ENCODE peak calls at places on chromosomes 13 and 19, in nine cellular contexts. One of them, this sample, is unnamed.
A peak's percentile ranks its signal among the peaks of the same experiment; 100 is the strongest.

GRCh38 chr19:2274937-2275535 is 6.9 kb downstream of the PEAK3 start:
- DNase-seq in SK-N-SH: peak; percentile 89
- DNase-seq in thoracic aorta: no peak
- DNase-seq in sigmoid colon: peak; percentile 83
- DNase-seq in GM12878: no peak
- DNase-seq in lower lobe of right lung: peak; percentile 80
- DNase-seq in A549: peak; percentile 68
- DNase-seq in fibroblast of lung: peak; percentile 53
- DNase-seq in CD4-positive, alpha-beta T cell: peak; percentile 42
- DNase-seq in this sample: peak; percentile 78

GRCh38 chr13:32206097-32206740 is 108.9 kb downstream of the ZAR1L start:
- DNase-seq in GM12878: no peak
- DNase-seq in fibroblast of lung: no peak
- DNase-seq in A549: no peak
- DNase-seq in sigmoid colon: no peak
- DNase-seq in CD4-positive, alpha-beta T cell: no peak
- DNase-seq in lower lobe of right lung: no peak
- DNase-seq in SK-N-SH: no peak
- DNase-seq in thoracic aorta: no peak
- DNase-seq in this sample: no peak

GRCh38 chr13:113506025-113506685 is 15.6 kb upstream of the DCUN1D2 start:
- DNase-seq in A549: no peak
- DNase-seq in thoracic aorta: no peak
- DNase-seq in lower lobe of right lung: no peak
- DNase-seq in sigmoid colon: no peak
- DNase-seq in CD4-positive, alpha-beta T cell: no peak
- DNase-seq in fibroblast of lung: no peak
- DNase-seq in SK-N-SH: no peak
- DNase-seq in GM12878: no peak
- DNase-seq in this sample: no peak

GRCh38 chr19:36719687-36720556 is 32.5 kb downstream of the ZNF567 start:
- DNase-seq in lower lobe of right lung: no peak
- DNase-seq in A549: peak; percentile 59
- DNase-seq in GM12878: no peak
- DNase-seq in fibroblast of lung: peak; percentile 11
- DNase-seq in sigmoid colon: no peak
- DNase-seq in SK-N-SH: no peak
- DNase-seq in thoracic aorta: no peak
- DNase-seq in CD4-positive, alpha-beta T cell: no peak
- DNase-seq in this sample: no peak

GRCh38 chr19:46616631-46617322 is 8.1 kb downstream of the PTGIR start:
- DNase-seq in fibroblast of lung: peak; percentile 80
- DNase-seq in thoracic aorta: no peak
- DNase-seq in CD4-positive, alpha-beta T cell: no peak
- DNase-seq in GM12878: no peak
- DNase-seq in lower lobe of right lung: no peak
- DNase-seq in SK-N-SH: peak; percentile 90
- DNase-seq in sigmoid colon: no peak
- DNase-seq in A549: peak; percentile 77
- DNase-seq in this sample: no peak

GRCh38 chr13:101695870-101696516 is 243.5 kb downstream of the ITGBL1 start:
- DNase-seq in lower lobe of right lung: no peak
- DNase-seq in CD4-positive, alpha-beta T cell: no peak
- DNase-seq in A549: no peak
- DNase-seq in fibroblast of lung: no peak
- DNase-seq in SK-N-SH: no peak
- DNase-seq in GM12878: no peak
- DNase-seq in thoracic aorta: no peak
- DNase-seq in sigmoid colon: no peak
- DNase-seq in this sample: no peak

GRCh38 chr13:99218969-99219368 is 18.3 kb downstream of the UBAC2 start:
- DNase-seq in A549: no peak
- DNase-seq in fibroblast of lung: no peak
- DNase-seq in sigmoid colon: no peak
- DNase-seq in thoracic aorta: no peak
- DNase-seq in SK-N-SH: no peak
- DNase-seq in GM12878: peak; percentile 62
- DNase-seq in CD4-positive, alpha-beta T cell: peak; percentile 49
- DNase-seq in lower lobe of right lung: no peak
- DNase-seq in this sample: no peak

GRCh38 chr13:21470785-21471184 is 11.7 kb upstream of the ZDHHC20 start:
- DNase-seq in GM12878: no peak
- DNase-seq in thoracic aorta: no peak
- DNase-seq in fibroblast of lung: no peak
- DNase-seq in CD4-positive, alpha-beta T cell: no peak
- DNase-seq in sigmoid colon: no peak
- DNase-seq in lower lobe of right lung: no peak
- DNase-seq in A549: no peak
- DNase-seq in SK-N-SH: no peak
- DNase-seq in this sample: no peak

GRCh38 chr19:42048992-42049391 is 21.0 kb downstream of the GRIK5 start:
- DNase-seq in CD4-positive, alpha-beta T cell: no peak
- DNase-seq in thoracic aorta: no peak
- DNase-seq in GM12878: no peak
- DNase-seq in SK-N-SH: no peak
- DNase-seq in sigmoid colon: no peak
- DNase-seq in A549: no peak
- DNase-seq in fibroblast of lung: no peak
- DNase-seq in lower lobe of right lung: no peak
- DNase-seq in this sample: no peak

GRCh38 chr19:42193706-42194105 is 23.8 kb downstream of the DEDD2 start:
- DNase-seq in GM12878: no peak
- DNase-seq in sigmoid colon: no peak
- DNase-seq in A549: no peak
- DNase-seq in CD4-positive, alpha-beta T cell: no peak
- DNase-seq in thoracic aorta: no peak
- DNase-seq in lower lobe of right lung: no peak
- DNase-seq in SK-N-SH: no peak
- DNase-seq in fibroblast of lung: peak; percentile 42
- DNase-seq in this sample: no peak

GRCh38 chr19:1825909-1826556 is 14.0 kb upstream of the ATP8B3 start:
- DNase-seq in SK-N-SH: peak; percentile 97
- DNase-seq in sigmoid colon: peak; percentile 88
- DNase-seq in GM12878: no peak
- DNase-seq in lower lobe of right lung: peak; percentile 81
- DNase-seq in CD4-positive, alpha-beta T cell: peak; percentile 71
- DNase-seq in A549: peak; percentile 62
- DNase-seq in fibroblast of lung: peak; percentile 47
- DNase-seq in thoracic aorta: no peak
- DNase-seq in this sample: peak; percentile 47

GRCh38 chr13:24675806-24676570 is 4.2 kb upstream of the ATP12A start:
- DNase-seq in SK-N-SH: no peak
- DNase-seq in thoracic aorta: no peak
- DNase-seq in CD4-positive, alpha-beta T cell: no peak
- DNase-seq in lower lobe of right lung: no peak
- DNase-seq in fibroblast of lung: no peak
- DNase-seq in GM12878: no peak
- DNase-seq in sigmoid colon: no peak
- DNase-seq in A549: no peak
- DNase-seq in this sample: no peak

GRCh38 chr19:58196911-58197616 is 14.2 kb downstream of the ZNF274 start:
- DNase-seq in CD4-positive, alpha-beta T cell: no peak
- DNase-seq in A549: peak; percentile 62
- DNase-seq in lower lobe of right lung: no peak
- DNase-seq in sigmoid colon: no peak
- DNase-seq in GM12878: no peak
- DNase-seq in SK-N-SH: no peak
- DNase-seq in fibroblast of lung: peak; percentile 36
- DNase-seq in thoracic aorta: no peak
- DNase-seq in this sample: peak; percentile 35

GRCh38 chr19:38321646-38322323 is 2.1 kb downstream of the KCNK6 start:
- DNase-seq in sigmoid colon: peak; percentile 98
- DNase-seq in fibroblast of lung: peak; percentile 46
- DNase-seq in A549: no peak
- DNase-seq in SK-N-SH: no peak
- DNase-seq in thoracic aorta: no peak
- DNase-seq in CD4-positive, alpha-beta T cell: no peak
- DNase-seq in GM12878: no peak
- DNase-seq in lower lobe of right lung: no peak
- DNase-seq in this sample: no peak

GRCh38 chr13:27923794-27924528 is 4.2 kb downstream of the PDX1 start:
- DNase-seq in sigmoid colon: no peak
- DNase-seq in lower lobe of right lung: no peak
- DNase-seq in CD4-positive, alpha-beta T cell: no peak
- DNase-seq in thoracic aorta: no peak
- DNase-seq in SK-N-SH: no peak
- DNase-seq in GM12878: no peak
- DNase-seq in A549: no peak
- DNase-seq in fibroblast of lung: no peak
- DNase-seq in this sample: no peak
- H3K9me3 ChIP-seq in sigmoid colon: no peaks in the 10 kb centered on the region
- H3K9me3 ChIP-seq in lower lobe of right lung: no peaks in the 10 kb centered on the region
- H3K9me3 ChIP-seq in CD4-positive, alpha-beta T cell: no peaks in the 10 kb centered on the region
- H3K9me3 ChIP-seq in thoracic aorta: no peaks in the 10 kb centered on the region
- H3K9me3 ChIP-seq in SK-N-SH: no peaks in the 10 kb centered on the region
- H3K9me3 ChIP-seq in GM12878: peaks cover 2% of the 10 kb centered on the region
- H3K9me3 ChIP-seq in A549: no peaks in the 10 kb centered on the region
- H3K9me3 ChIP-seq in fibroblast of lung: no peaks in the 10 kb centered on the region
- H3K9me3 ChIP-seq in this sample: no peaks in the 10 kb centered on the region

DNA sequence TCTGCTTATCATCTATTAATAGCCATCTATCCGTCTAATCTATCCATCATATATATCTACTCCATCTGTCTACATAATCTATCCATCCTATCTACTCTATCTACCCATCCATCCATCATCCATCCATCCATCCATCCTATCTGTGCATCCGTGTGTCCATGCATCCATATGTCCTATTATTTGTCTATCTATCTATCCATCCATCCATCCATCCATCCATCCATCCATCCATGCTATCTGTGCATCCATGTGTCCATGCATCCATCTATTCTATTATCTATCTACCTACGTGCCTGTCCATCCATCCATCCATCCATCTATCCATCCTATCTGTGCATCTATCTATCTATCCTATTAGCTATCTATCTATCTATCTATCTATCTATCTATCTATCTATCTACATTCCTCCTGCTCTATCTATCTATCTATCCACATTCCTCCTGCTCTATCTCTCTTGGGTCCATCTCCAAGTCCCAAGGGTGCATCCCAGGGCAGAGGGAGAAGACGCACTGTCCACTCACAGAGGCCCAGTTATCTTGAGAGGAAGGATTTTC is 1.9 kb downstream of the CYP4F2 start:
- DNase-seq in lower lobe of right lung: no peak
- DNase-seq in thoracic aorta: no peak
- DNase-seq in CD4-positive, alpha-beta T cell: no peak
- DNase-seq in GM12878: no peak
- DNase-seq in SK-N-SH: no peak
- DNase-seq in A549: no peak
- DNase-seq in fibroblast of lung: no peak
- DNase-seq in sigmoid colon: no peak
- DNase-seq in this sample: no peak
- H3K9me3 ChIP-seq in lower lobe of right lung: no peaks in the 10 kb centered on the region
- H3K9me3 ChIP-seq in thoracic aorta: no peaks in the 10 kb centered on the region
- H3K9me3 ChIP-seq in CD4-positive, alpha-beta T cell: no peaks in the 10 kb centered on the region
- H3K9me3 ChIP-seq in GM12878: no peaks in the 10 kb centered on the region
- H3K9me3 ChIP-seq in SK-N-SH: no peaks in the 10 kb centered on the region
- H3K9me3 ChIP-seq in A549: no peaks in the 10 kb centered on the region
- H3K9me3 ChIP-seq in fibroblast of lung: no peaks in the 10 kb centered on the region
- H3K9me3 ChIP-seq in sigmoid colon: no peaks in the 10 kb centered on the region
- H3K9me3 ChIP-seq in this sample: no peaks in the 10 kb centered on the region

DNA sequence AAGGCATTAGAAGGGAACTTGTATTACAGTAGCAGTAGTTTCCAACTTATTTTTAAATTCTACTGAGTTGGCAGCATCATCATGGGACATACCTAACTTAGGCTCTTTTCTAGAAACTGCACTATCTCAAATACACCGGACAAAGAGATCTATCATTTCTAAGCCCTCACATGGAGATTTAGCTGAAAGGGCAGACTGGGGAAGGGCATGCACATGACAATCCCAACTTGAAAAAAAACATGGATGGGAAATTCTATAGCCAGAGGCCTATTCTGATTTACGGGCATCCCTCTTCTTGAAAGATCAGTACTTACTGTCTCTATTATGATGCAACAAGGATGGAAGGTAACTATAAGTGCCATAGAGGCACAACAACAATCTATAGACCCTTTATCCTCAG is 1328.6 kb downstream of the UQCRFS1 start:
- DNase-seq in CD4-positive, alpha-beta T cell: no peak
- DNase-seq in SK-N-SH: no peak
- DNase-seq in sigmoid colon: no peak
- DNase-seq in A549: no peak
- DNase-seq in thoracic aorta: no peak
- DNase-seq in GM12878: no peak
- DNase-seq in fibroblast of lung: no peak
- DNase-seq in lower lobe of right lung: no peak
- DNase-seq in this sample: no peak
- H3K9me3 ChIP-seq in CD4-positive, alpha-beta T cell: peaks cover 6% of the 10 kb centered on the region
- H3K9me3 ChIP-seq in SK-N-SH: no peaks in the 10 kb centered on the region
- H3K9me3 ChIP-seq in sigmoid colon: no peaks in the 10 kb centered on the region
- H3K9me3 ChIP-seq in A549: peaks cover 38% of the 10 kb centered on the region
- H3K9me3 ChIP-seq in thoracic aorta: no peaks in the 10 kb centered on the region
- H3K9me3 ChIP-seq in GM12878: no peaks in the 10 kb centered on the region
- H3K9me3 ChIP-seq in fibroblast of lung: no peaks in the 10 kb centered on the region
- H3K9me3 ChIP-seq in lower lobe of right lung: no peaks in the 10 kb centered on the region
- H3K9me3 ChIP-seq in this sample: no peaks in the 10 kb centered on the region

GRCh38 chr13:30398601-30399072 is 23.7 kb upstream of the UBE2L5 start:
- DNase-seq in fibroblast of lung: peak; percentile 32
- DNase-seq in lower lobe of right lung: no peak
- DNase-seq in SK-N-SH: no peak
- DNase-seq in thoracic aorta: no peak
- DNase-seq in CD4-positive, alpha-beta T cell: no peak
- DNase-seq in sigmoid colon: no peak
- DNase-seq in GM12878: no peak
- DNase-seq in A549: no peak
- DNase-seq in this sample: no peak

GRCh38 chr13:30395192-30396158 is 26.8 kb upstream of the UBE2L5 start:
- DNase-seq in A549: peak; percentile 88
- DNase-seq in thoracic aorta: peak; percentile 75
- DNase-seq in sigmoid colon: peak; percentile 99
- DNase-seq in SK-N-SH: peak; percentile 67
- DNase-seq in CD4-positive, alpha-beta T cell: peak; percentile 63
- DNase-seq in lower lobe of right lung: peak; percentile 96
- DNase-seq in GM12878: peak; percentile 60
- DNase-seq in fibroblast of lung: peak; percentile 91
- DNase-seq in this sample: peak; percentile 75

GRCh38 chr13:30400376-30400775 is 21.9 kb upstream of the UBE2L5 start:
- DNase-seq in thoracic aorta: no peak
- DNase-seq in SK-N-SH: no peak
- DNase-seq in A549: no peak
- DNase-seq in lower lobe of right lung: no peak
- DNase-seq in CD4-positive, alpha-beta T cell: no peak
- DNase-seq in sigmoid colon: no peak
- DNase-seq in fibroblast of lung: no peak
- DNase-seq in GM12878: no peak
- DNase-seq in this sample: no peak

GRCh38 chr13:30396434-30397075 is 25.7 kb upstream of the UBE2L5 start:
- DNase-seq in SK-N-SH: no peak
- DNase-seq in CD4-positive, alpha-beta T cell: no peak
- DNase-seq in lower lobe of right lung: no peak
- DNase-seq in sigmoid colon: no peak
- DNase-seq in fibroblast of lung: peak; percentile 50
- DNase-seq in A549: no peak
- DNase-seq in thoracic aorta: no peak
- DNase-seq in GM12878: no peak
- DNase-seq in this sample: no peak

DNA sequence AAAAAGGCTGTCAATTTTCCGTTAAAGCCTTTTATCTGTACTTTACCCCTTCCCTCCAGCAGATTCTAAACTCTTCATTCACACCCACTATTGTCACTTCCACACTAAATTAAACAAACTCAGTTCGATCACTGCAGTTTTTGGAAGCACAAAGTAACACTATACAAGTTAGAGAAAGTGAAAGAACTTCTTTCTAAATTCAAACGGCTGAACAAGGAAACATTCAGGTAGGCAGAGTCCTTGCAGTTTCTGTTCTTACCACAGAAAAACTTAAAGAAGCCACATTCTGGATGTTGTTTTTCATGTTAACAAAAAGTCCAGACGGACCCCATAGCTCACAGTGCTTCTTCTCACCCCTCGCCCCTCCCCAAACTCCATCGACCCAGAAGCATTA is 27.5 kb upstream of the UBE2L5 start:
- DNase-seq in lower lobe of right lung: no peak
- DNase-seq in thoracic aorta: no peak
- DNase-seq in CD4-positive, alpha-beta T cell: no peak
- DNase-seq in fibroblast of lung: no peak
- DNase-seq in SK-N-SH: no peak
- DNase-seq in sigmoid colon: no peak
- DNase-seq in A549: no peak
- DNase-seq in GM12878: peak; percentile 61
- DNase-seq in this sample: no peak
- H3K9me3 ChIP-seq in lower lobe of right lung: no peaks in the 10 kb centered on the region
- H3K9me3 ChIP-seq in thoracic aorta: no peaks in the 10 kb centered on the region
- H3K9me3 ChIP-seq in CD4-positive, alpha-beta T cell: no peaks in the 10 kb centered on the region
- H3K9me3 ChIP-seq in fibroblast of lung: no peaks in the 10 kb centered on the region
- H3K9me3 ChIP-seq in SK-N-SH: no peaks in the 10 kb centered on the region
- H3K9me3 ChIP-seq in sigmoid colon: no peaks in the 10 kb centered on the region
- H3K9me3 ChIP-seq in A549: no peaks in the 10 kb centered on the region
- H3K9me3 ChIP-seq in GM12878: no peaks in the 10 kb centered on the region
- H3K9me3 ChIP-seq in this sample: no peaks in the 10 kb centered on the region